ENCODE peak calls at places on chromosomes 6 and 20, in nine cellular contexts. A, S, X, E, L, F, B, I and O are unnamed samples.

GRCh38 chr6:32439708-32440214 is at the start of gene HLA-DRA:
- DNase-seq in A (peak), S (no peak), X (no peak), E (no peak), L (no peak), F (no peak), B (peak), I (peak), O (peak)

GRCh38 chr6:41370488-41371111 is 35.2 kb downstream of the NCR2 start:
- DNase-seq in A (no peak), S (no peak), X (no peak), E (no peak), L (no peak), F (no peak), B (peak), I (no peak), O (no peak)

GRCh38 chr6:111088668-111089003 is 1.3 kb downstream of the SLC16A10 start:
- DNase-seq in A (no peak), S (no peak), X (no peak), E (no peak), L (no peak), F (no peak), B (no peak), I (no peak), O (no peak)

GRCh38 chr6:127391019-127391974 is 47.9 kb upstream of the ECHDC1 start:
- DNase-seq in A (no peak), S (no peak), X (no peak), E (no peak), L (no peak), F (no peak), B (no peak), I (no peak), O (no peak)

GRCh38 chr20:23114018-23114417 is 27.9 kb upstream of the CD93 start:
- DNase-seq in A (no peak), S (no peak), X (no peak), E (no peak), L (peak), F (no peak), B (no peak), I (no peak), O (no peak)

GRCh38 chr6:44058617-44059358 is 68.5 kb downstream of the MRPL14 start:
- DNase-seq in A (no peak), S (no peak), X (peak), E (peak), L (peak), F (no peak), B (peak), I (peak), O (peak)

GRCh38 chr6:34341481-34341971 is 50.9 kb downstream of the NUDT3 start:
- DNase-seq in A (no peak), S (no peak), X (no peak), E (peak), L (peak), F (no peak), B (peak), I (no peak), O (no peak)

GRCh38 chr6:127971945-127972391 is 71.1 kb upstream of the THEMIS start:
- DNase-seq in A (no peak), S (no peak), X (no peak), E (no peak), L (no peak), F (peak), B (peak), I (peak), O (no peak)

GRCh38 chr6:25012657-25013056 is 76.9 kb upstream of the RIPOR2 start:
- DNase-seq in A (no peak), S (no peak), X (no peak), E (no peak), L (no peak), F (no peak), B (no peak), I (no peak), O (no peak)

DNA sequence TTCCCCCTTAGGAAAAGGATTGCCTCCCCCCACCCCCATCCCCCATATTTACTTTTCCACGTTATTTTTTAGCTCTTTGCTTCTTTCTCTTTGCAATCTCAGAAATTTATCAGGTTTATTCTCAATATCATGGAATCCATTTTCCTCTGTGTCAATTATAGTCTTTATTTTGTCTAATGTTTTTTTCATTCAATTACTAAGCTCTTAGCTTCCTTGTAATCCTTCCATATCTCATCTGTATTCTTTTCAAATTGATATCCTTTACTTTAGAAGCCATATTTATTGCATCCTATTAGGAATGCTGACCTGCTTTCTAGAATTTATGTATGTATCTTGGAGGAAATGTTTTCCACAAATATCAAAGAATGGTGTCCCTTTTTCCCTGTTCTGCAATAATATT is 39.3 kb downstream of the TMC2 start:
- DNase-seq in A (no peak), S (no peak), X (no peak), E (no peak), L (no peak), F (no peak), B (no peak), I (no peak), O (no peak)
- TF ChIP-seq CTCF in A (no peak), S (no peak), X (no peak), E (no peak), L (no peak), F (no peak), B (no peak), I (no peak), O (no peak)

DNA sequence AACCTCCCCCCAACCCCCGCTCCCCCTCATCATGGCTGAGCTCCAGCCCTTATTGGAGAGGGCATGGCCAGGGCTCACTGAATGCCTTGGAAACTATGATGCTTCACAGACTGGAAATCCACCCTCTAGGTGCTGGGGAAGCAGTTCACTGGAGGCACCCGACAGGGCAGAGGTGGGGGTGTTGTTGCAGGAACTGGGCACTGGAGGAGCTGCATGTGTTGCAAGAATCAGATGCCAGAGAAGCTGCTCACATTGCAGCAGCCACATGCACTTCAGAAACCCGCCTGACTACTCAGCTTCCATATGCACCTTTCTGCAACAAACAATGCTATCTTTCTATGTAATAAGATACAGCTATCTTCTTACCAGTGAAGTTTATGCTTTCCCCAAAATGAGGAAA is 7.9 kb upstream of the TBPL1 start:
- DNase-seq in A (no peak), S (no peak), X (no peak), E (no peak), L (no peak), F (no peak), B (no peak), I (no peak), O (no peak)
- TF ChIP-seq CTCF in A (no peak), S (no peak), X (no peak), E (no peak), L (no peak), F (no peak), B (no peak), I (no peak), O (no peak)

GRCh38 chr6:158959552-158959951 is 40.5 kb downstream of the RSPH3 start:
- DNase-seq in A (no peak), S (no peak), X (no peak), E (no peak), L (no peak), F (no peak), B (no peak), I (no peak), O (no peak)

GRCh38 chr6:158962371-158962770 is 37.6 kb downstream of the RSPH3 start:
- DNase-seq in A (no peak), S (no peak), X (no peak), E (no peak), L (no peak), F (no peak), B (no peak), I (no peak), O (no peak)

GRCh38 chr6:158960046-158960445 is 40.0 kb downstream of the RSPH3 start:
- DNase-seq in A (no peak), S (no peak), X (no peak), E (no peak), L (no peak), F (no peak), B (no peak), I (no peak), O (no peak)

GRCh38 chr6:158955265-158955664 is 44.7 kb downstream of the RSPH3 start:
- DNase-seq in A (no peak), S (no peak), X (no peak), E (no peak), L (no peak), F (no peak), B (no peak), I (no peak), O (no peak)

DNA sequence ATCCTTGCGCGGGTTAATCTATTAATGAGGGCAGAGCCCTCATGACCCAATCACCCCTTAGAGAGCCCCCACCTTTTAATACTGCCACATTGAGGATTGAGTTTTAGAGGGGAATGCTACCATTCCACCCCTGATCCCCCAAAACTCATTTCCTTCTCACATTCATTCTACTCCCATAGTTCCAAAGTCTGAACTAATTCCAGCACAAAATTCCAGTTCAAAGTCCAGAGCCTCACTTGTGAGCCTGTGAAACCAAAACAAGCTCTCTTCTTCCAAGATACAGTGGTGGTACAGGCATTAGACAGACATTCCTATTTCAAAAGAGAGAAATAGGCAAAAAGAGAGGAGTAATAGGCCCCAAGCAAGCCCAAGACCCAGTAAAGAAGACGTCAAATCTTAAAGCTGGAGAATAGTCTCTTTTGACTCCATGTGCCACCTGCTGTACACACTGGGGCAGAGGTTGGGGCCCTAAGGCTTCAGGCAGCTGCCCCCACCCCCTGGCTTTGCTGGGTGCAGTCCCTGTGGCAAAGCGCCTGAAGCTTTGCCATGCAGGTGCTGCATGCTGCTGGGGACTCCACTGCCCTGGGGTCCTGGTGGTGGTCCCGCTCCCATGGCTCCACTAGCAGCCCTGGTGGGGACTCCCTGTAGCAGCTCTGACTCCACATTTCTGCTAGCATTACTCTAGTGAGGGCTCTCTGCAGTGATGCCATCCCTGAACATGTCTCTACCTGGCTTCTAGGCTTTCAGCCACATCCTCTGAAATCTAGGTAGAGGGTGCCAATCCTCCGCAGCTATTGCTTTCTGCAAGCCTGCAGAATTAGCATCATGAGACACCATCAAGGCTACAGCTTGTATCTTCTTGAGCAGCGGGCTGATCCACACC is 41.3 kb downstream of the RSPH3 start:
- DNase-seq in A (no peak), S (no peak), X (no peak), E (no peak), L (peak), F (peak), B (no peak), I (peak), O (peak)
- TF ChIP-seq CTCF in A (no peak), S (no peak), X (no peak), E (no peak), L (no peak), F (peak), B (no peak), I (peak), O (no peak)

GRCh38 chr6:155292711-155293110 is 21.6 kb downstream of the TFB1M start:
- DNase-seq in A (no peak), S (no peak), X (no peak), E (no peak), L (no peak), F (no peak), B (no peak), I (no peak), O (no peak)

GRCh38 chr6:155290491-155290890 is 23.8 kb downstream of the TFB1M start:
- DNase-seq in A (no peak), S (no peak), X (no peak), E (no peak), L (no peak), F (no peak), B (no peak), I (no peak), O (no peak)

GRCh38 chr6:155284775-155285174 is 21.0 kb downstream of the CLDN20 start:
- DNase-seq in A (no peak), S (no peak), X (no peak), E (no peak), L (no peak), F (no peak), B (no peak), I (no peak), O (no peak)

GRCh38 chr6:155291291-155291690 is 23.0 kb downstream of the TFB1M start:
- DNase-seq in A (no peak), S (no peak), X (no peak), E (no peak), L (no peak), F (no peak), B (no peak), I (no peak), O (no peak)

DNA sequence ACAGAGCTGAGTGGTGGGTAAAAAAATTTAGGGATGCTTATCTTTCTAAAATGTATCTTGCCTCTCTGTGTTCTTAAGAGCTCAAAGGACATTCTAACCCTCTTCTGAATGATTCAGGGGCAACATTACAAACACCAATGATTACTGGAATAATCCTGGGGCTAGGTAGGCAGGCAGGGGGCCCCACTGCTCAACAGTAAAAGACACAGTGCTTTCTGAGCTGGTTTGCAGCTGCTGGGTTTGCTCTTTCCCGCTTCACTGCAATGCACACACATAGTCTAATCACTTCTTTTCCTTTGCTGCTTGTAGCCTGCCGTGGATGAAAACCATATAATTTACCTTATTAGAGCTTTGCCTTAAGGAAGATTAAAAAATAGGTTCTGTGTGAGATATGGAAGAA is 23.9 kb downstream of the CLDN20 start:
- DNase-seq in A (no peak), S (no peak), X (no peak), E (no peak), L (no peak), F (no peak), B (no peak), I (no peak), O (no peak)
- TF ChIP-seq CTCF in A (no peak), S (no peak), X (no peak), E (no peak), L (no peak), F (no peak), B (no peak), I (no peak), O (no peak)

GRCh38 chr20:41607791-41608190 is 10.4 kb downstream of the CHD6 start:
- DNase-seq in A (no peak), S (no peak), X (no peak), E (no peak), L (no peak), F (no peak), B (no peak), I (no peak), O (no peak)

GRCh38 chr20:41600926-41601631 is 17.1 kb downstream of the CHD6 start:
- DNase-seq in A (no peak), S (no peak), X (no peak), E (no peak), L (no peak), F (no peak), B (no peak), I (no peak), O (no peak)

GRCh38 chr20:41601742-41602141 is 16.4 kb downstream of the CHD6 start:
- DNase-seq in A (no peak), S (no peak), X (no peak), E (no peak), L (no peak), F (no peak), B (no peak), I (no peak), O (no peak)

GRCh38 chr20:41599699-41600104 is 18.5 kb downstream of the CHD6 start:
- DNase-seq in A (no peak), S (no peak), X (no peak), E (no peak), L (no peak), F (no peak), B (no peak), I (no peak), O (no peak)

GRCh38 chr20:41604002-41604401 is 14.2 kb downstream of the CHD6 start:
- DNase-seq in A (no peak), S (no peak), X (no peak), E (no peak), L (no peak), F (no peak), B (no peak), I (no peak), O (no peak)
- TF ChIP-seq CTCF in A (no peak), S (no peak), X (no peak), E (no peak), L (no peak), F (no peak), B (no peak), I (no peak), O (no peak)